ENCODE peak calls at places on chromosomes 4 and X, in six cellular contexts. W, D, N, G, C and L are unnamed samples.

GRCh38 chr4:82797591-82798081 is 960 bp downstream of the SCD5 start:
- DNase-seq in C (no peak), W (no peak), N (peak), G (no peak), D (no peak), L (peak)

GRCh38 chrX:40755291-40756249 is 20.2 kb upstream of the MED14 start:
- DNase-seq in W (no peak), C (no peak), N (peak), D (no peak), G (no peak), L (no peak)

GRCh38 chr4:120723986-120724385 is 198.5 kb downstream of the PRDM5 start:
- DNase-seq in N (no peak), G (no peak), D (no peak), C (no peak), W (no peak), L (no peak)

GRCh38 chrX:142251665-142252064 is 46.6 kb upstream of the MAGEC2 start:
- DNase-seq in D (no peak), G (no peak), N (no peak), C (no peak), W (no peak), L (no peak)

GRCh38 chr4:52201705-52202104 is 150.6 kb downstream of the SPATA18 start:
- DNase-seq in G (no peak), C (no peak), D (no peak), W (no peak), N (no peak), L (no peak)

GRCh38 chr4:80125252-80126177 is 52.5 kb upstream of the ANTXR2 start:
- DNase-seq in W (no peak), N (peak), G (no peak), C (peak), D (no peak), L (peak)

GRCh38 chr4:99652596-99653436 is 4.8 kb downstream of the C4orf54 start:
- DNase-seq in D (no peak), G (no peak), N (no peak), W (no peak), C (no peak), L (no peak)

GRCh38 chrX:52574416-52575275 is 57.8 kb upstream of the XAGE1B start:
- DNase-seq in W (peak), N (peak), D (peak), G (peak), C (peak), L (peak)

GRCh38 chr4:27604692-27605091 is 744.1 kb downstream of the STIM2 start:
- DNase-seq in D (no peak), G (no peak), W (no peak), N (no peak), C (no peak), L (no peak)

GRCh38 chr4:62377245-62377644 is 1177.1 kb downstream of the ADGRL3 start:
- DNase-seq in N (no peak), C (no peak), G (no peak), W (no peak), D (no peak), L (no peak)

DNA sequence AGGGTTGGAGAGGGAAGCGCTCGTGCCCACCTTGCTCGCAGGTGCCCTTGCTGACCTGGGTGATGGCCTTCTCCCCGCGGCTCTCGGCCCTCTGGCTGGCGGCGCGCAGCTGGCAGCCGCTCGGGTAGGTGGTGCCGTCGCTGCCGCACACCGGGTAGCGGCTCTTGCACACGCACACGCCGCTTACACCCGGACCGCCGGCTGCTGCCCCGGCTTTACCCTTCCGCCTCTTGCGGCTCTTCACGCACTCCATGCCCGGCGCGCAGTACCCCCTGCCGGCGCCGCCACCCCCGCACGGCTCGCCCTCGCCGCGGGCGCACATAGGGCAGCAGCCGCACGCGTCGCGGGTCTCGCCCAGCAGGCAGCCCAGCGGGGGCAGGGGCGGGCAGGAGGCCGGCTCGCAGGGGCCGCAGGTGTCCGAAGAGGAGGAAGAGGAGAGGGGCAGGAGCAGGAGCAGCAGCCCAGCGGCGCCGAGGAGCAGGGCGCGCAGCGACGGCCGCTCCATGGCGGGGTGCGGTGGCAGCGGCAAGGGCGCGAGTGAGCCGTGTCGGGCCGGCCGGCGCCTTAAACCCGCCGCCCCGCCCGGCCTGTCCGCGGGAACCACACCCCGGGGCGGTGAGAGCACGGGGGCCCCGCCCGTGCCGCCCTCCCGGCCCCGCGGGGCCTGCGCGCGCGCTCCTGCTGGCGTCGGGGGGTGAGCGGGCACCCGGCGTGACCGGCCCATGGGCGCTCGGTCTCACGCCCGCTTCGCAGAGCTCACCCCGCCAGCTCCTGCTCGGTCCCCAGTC is at the start of gene IGFBP7:
- DNase-seq in W (no peak), C (peak), D (no peak), G (no peak), N (peak), L (peak)
- TF ChIP-seq CTCF in W (no peak), C (no peak), D (no peak), G (no peak), N (peak), L (no peak)

GRCh38 chr4:42397256-42397634 is at the start of gene SHISA3:
- DNase-seq in G (no peak), D (peak), W (no peak), C (no peak), N (peak), L (peak)
- H3K4me3 ChIP-seq in G (peak), D (peak), W (no peak), C (no peak), N (peak), L (no peak)

DNA sequence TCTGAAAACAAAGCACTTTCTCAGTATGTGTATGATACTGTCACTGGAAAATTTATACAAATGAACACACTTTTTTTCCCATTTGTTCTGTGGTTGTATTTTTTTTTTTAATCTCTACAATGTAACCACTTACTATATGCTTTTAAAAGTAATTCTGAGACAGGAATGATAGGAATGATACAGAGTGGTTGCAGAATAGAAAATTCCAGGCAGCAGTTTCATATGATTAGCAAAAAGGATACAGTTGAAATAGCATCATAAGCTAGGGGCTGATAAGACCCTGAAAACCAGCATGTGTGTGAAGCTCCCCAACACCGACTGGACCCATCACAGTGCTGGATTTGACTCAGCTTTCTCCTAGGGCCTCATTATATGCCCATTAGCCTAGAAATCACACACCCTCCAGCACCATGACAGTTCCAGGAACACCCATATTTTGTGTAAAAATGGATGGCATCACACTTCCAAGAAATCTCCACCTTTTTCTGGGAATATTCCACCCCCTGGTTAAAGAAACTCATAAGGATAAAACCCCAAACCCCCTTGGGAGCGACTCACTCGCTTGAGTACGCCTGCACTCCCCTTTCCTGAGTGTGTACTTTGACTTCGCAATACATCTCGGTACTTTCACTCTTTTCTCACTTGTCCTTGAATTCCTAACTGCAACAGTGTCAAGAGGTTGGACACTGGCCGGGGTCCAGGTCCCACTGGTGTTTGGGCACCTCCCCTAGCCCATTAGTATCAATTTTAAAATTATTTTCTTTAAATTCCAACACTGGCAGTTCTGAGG is 77.4 kb upstream of the AGA start:
- DNase-seq in N (no peak), G (no peak), W (no peak), C (no peak), D (no peak), L (no peak)
- TF ChIP-seq MYC in N (no peak), G (no peak), W (no peak), C (no peak), D (no peak), L (no peak)

GRCh38 chrX:15849555-15849954 is 5.1 kb downstream of the AP1S2 start:
- DNase-seq in W (no peak), N (peak), D (peak), C (peak), G (no peak), L (peak)
- TF ChIP-seq CTCF in W (peak), N (peak), D (peak), C (peak), G (peak), L (no peak)

DNA sequence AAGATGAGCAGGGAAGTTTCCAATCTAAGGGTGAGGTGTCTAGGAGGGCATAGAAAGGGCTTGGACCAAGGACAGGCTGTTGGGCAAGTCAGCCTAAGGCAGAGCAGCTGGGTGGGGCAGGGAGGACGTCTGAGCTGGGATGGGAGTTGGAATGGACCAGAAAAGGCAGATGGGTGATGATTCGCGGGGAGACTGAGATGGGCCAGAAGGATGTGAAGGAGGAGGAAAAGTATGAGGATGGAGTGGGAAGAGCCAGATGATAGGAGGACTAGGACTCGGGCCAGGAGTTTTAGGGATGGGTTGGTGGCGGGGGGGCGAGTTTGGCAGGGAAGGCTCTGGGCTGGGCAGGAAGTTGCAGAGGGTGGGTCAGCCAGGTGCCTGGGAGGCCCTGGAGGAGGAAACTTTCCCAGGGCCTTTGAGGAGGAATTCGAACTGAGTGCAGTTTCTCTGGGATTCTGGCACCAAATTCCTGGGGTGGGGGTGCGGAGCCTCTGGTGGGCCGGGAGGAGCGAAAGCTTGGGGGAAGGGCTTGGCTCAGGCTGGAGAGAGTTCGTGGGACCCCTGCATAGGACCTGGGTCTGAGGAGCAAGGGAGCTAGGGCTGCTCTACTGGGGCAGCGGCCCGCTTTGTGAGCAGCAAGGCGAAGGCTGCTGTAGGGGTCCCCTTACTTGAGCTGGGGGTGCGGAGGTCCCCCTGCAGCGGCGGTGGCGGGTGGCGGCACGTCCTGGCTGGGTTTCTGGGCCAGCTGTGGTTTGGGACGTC is 8.7 kb upstream of the TIMP1 start:
- DNase-seq in N (no peak), G (no peak), W (no peak), C (no peak), D (no peak), L (no peak)
- H3K4me3 ChIP-seq in N (no peak), G (no peak), W (no peak), C (no peak), D (no peak), L (no peak)

DNA sequence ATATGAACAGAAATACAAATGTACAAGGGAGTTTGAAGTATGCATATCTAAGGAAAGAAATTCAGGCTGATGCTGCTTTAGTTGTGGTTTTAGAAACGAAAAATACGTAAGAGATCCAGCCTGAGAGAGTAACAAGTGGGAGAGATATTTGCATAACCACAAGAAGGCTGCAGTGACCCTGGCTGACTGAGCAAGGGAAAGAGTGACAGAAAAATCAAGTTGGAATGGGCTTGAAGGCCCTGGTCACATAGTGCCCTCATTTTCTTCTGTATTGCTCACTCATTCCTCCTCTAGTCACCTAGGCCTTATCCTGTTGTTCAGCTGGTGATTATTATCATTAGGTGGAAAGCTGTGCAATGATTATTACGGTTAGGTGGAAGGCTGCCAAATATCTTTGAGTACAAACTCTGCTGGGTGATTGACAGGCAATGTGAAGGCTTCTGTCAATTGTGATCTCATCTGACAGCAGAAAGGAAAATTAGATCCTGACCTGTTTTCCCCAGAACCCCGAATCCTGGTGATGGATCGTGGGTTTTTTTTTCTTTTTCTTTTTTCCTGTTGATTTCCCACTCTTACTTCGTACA is 2384.1 kb downstream of the PCDH7 start:
- DNase-seq in N (no peak), C (no peak), D (no peak), W (no peak), G (peak), L (no peak)
- TF ChIP-seq MYC in N (no peak), C (no peak), D (no peak), W (no peak), G (no peak), L (no peak)

GRCh38 chr4:54945838-54946237 is 179.6 kb downstream of the KDR start:
- DNase-seq in G (no peak), D (no peak), N (peak), W (no peak), C (no peak), L (no peak)
- TF ChIP-seq CTCF in G (no peak), D (no peak), N (no peak), W (no peak), C (no peak), L (no peak)

DNA sequence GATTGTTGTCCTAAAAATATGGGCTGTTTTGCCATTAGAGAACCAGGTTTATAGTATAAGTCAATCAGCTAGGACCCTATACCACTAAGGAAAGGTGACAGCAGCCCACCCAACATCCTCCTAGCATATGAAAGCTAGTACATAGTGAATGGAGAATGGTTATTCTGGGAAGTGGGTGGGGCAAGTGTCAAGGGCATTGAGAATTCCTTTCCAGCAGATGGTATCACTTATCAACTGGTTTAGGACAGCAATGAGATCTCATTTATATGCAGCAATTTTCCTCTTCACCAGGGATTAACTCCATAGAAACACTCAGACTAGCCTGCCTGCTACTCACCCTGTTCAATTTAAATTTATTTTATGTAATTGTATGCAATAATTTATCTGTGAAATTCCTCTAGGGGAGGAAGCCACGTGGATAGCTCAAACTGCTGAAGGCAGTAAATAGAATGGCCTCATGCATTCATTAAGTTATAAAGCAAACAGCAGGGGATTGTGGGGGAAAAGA is 101.6 kb upstream of the MID1IP1 start:
- DNase-seq in C (no peak), W (no peak), D (no peak), G (no peak), N (no peak), L (no peak)
- H3K4me3 ChIP-seq in C (no peak), W (no peak), D (no peak), G (no peak), N (no peak), L (no peak)

DNA sequence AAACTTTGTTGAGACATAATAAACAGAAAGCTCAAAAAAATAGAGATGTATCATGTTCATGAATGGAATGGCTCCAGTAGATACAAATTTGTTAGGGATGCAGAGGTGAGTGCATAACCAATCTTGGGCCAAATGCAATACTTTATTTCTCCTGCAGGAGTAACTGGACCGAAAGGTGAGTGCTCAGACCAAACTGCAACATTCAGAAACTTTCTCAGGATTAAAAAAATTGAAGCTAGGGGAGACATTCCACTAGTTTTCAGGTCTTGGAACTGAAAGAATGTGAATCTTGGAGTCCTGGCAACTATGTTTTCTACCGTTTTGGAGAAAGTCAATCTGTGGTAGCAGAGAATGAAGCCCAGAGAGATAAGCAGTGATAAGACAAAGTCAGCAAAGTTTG is 21.2 kb upstream of the LCORL start:
- DNase-seq in W (no peak), N (no peak), D (no peak), C (no peak), G (no peak), L (no peak)
- TF ChIP-seq MYC in W (no peak), N (no peak), D (no peak), C (no peak), G (no peak), L (no peak)